ENCODE peak calls at places on chromosomes 13 and 19, in ten cellular contexts. T, U, X, O, Z, S, E, C, W and I are unnamed samples.

GRCh38 chr13:80469841-80470378 is 129.0 kb upstream of the SPRY2 start:
- DNase-seq in T (peak), U (peak), X (peak), O (peak), Z (no peak), S (peak), E (peak), C (peak), W (no peak), I (peak)

GRCh38 chr13:43448605-43449004 is 338.2 kb downstream of the ENOX1 start:
- DNase-seq in T (no peak), U (no peak), X (no peak), O (no peak), Z (peak), S (no peak), E (no peak), C (peak), W (no peak), I (no peak)

GRCh38 chr19:44657211-44657921 is 13.7 kb downstream of the PVR start:
- DNase-seq in T (peak), U (peak), X (peak), O (peak), Z (peak), S (no peak), E (peak), C (peak), W (peak), I (peak)

GRCh38 chr13:51257187-51257586 is 35.0 kb downstream of the FAM124A start:
- DNase-seq in T (no peak), U (no peak), X (no peak), O (no peak), Z (no peak), S (no peak), E (no peak), C (no peak), W (no peak), I (no peak)

GRCh38 chr13:60583196-60583908 is 186.3 kb downstream of the TDRD3 start:
- DNase-seq in T (peak), U (peak), X (no peak), O (peak), Z (no peak), S (peak), E (no peak), C (peak), W (no peak), I (peak)

GRCh38 chr13:113971471-113972231 is 2.2 kb downstream of the C13orf46 start:
- DNase-seq in T (no peak), U (no peak), X (peak), O (no peak), Z (no peak), S (peak), E (no peak), C (no peak), W (no peak), I (no peak)

GRCh38 chr13:28494861-28495585 is at the start of gene FLT1:
- DNase-seq in T (no peak), U (no peak), X (peak), O (peak), Z (peak), S (no peak), E (no peak), C (no peak), W (peak), I (no peak)

GRCh38 chr13:107117327-107118012 is 549.5 kb upstream of the ARGLU1 start:
- DNase-seq in T (no peak), U (peak), X (no peak), O (no peak), Z (no peak), S (no peak), E (no peak), C (no peak), W (no peak), I (no peak)

GRCh38 chr19:19554074-19555023 is 16.3 kb downstream of the CILP2 start:
- DNase-seq in T (no peak), U (no peak), X (peak), O (peak), Z (no peak), S (no peak), E (no peak), C (no peak), W (peak), I (peak)

GRCh38 chr19:47203254-47203653 is 27.7 kb downstream of the BBC3 start:
- DNase-seq in T (no peak), U (no peak), X (no peak), O (no peak), Z (no peak), S (no peak), E (no peak), C (no peak), W (no peak), I (no peak)

GRCh38 chr19:48991823-48992570 is 1.1 kb downstream of the GYS1 start:
- DNase-seq in T (peak), U (peak), X (peak), O (peak), Z (peak), S (peak), E (peak), C (peak), W (no peak), I (no peak)

GRCh38 chr13:67557642-67558241 is 327.6 kb upstream of the PCDH9 start:
- DNase-seq in T (no peak), U (no peak), X (no peak), O (no peak), Z (no peak), S (no peak), E (no peak), C (no peak), W (no peak), I (no peak)